ENCODE peak calls at places on chromosomes 13 and 19, in nine cellular contexts. G, H, K, D, L, O, T, V and Z are unnamed samples.
A peak's percentile ranks its signal among the peaks of the same experiment; 100 is the strongest.

GRCh38 chr19:35055715-35056179 is 14.2 kb downstream of the HPN start:
- DNase-seq in G (no peak), H (no peak), K (no peak), D (no peak), L (no peak), O (no peak), T (no peak), V (no peak), Z (no peak)

GRCh38 chr19:751501-752341 is 809 bp downstream of the MISP start:
- DNase-seq in G (peak; percentile 58), H (no peak), K (no peak), D (no peak), L (no peak), O (peak; percentile 87), T (peak; percentile 65), V (no peak), Z (no peak)

GRCh38 chr19:15194938-15195337 is 5.9 kb downstream of the NOTCH3 start:
- DNase-seq in G (no peak), H (no peak), K (no peak), D (no peak), L (no peak), O (peak; percentile 59), T (no peak), V (no peak), Z (no peak)

GRCh38 chr13:28530729-28531194 is 35.8 kb upstream of the FLT1 start:
- DNase-seq in G (no peak), H (no peak), K (no peak), D (no peak), L (no peak), O (no peak), T (no peak), V (no peak), Z (no peak)

GRCh38 chr13:67018775-67019174 is 211.4 kb downstream of the PCDH9 start:
- DNase-seq in G (no peak), H (no peak), K (no peak), D (no peak), L (no peak), O (no peak), T (no peak), V (no peak), Z (no peak)

GRCh38 chr19:44741258-44741731 is 7.2 kb upstream of the BCL3 start:
- DNase-seq in G (no peak), H (no peak), K (no peak), D (no peak), L (no peak), O (no peak), T (peak; percentile 61), V (no peak), Z (peak; percentile 63)

GRCh38 chr13:50593228-50593627 is 250.3 kb downstream of the DLEU7 start:
- DNase-seq in G (no peak), H (no peak), K (no peak), D (no peak), L (no peak), O (no peak), T (peak; percentile 13), V (no peak), Z (no peak)

GRCh38 chr13:94825507-94825906 is 113.2 kb upstream of the SOX21 start:
- DNase-seq in G (peak; percentile 33), H (no peak), K (no peak), D (no peak), L (no peak), O (no peak), T (no peak), V (peak; percentile 8), Z (no peak)

GRCh38 chr19:43774103-43774939 is 6.5 kb downstream of the KCNN4 start:
- DNase-seq in G (peak; percentile 80), H (no peak), K (no peak), D (no peak), L (no peak), O (peak; percentile 58), T (peak; percentile 58), V (no peak), Z (no peak)

GRCh38 chr19:15331419-15332310 is 674 bp downstream of the BRD4 start:
- DNase-seq in G (peak; percentile 59), H (peak; percentile 28), K (peak; percentile 46), D (peak; percentile 63), L (peak; percentile 47), O (no peak), T (peak; percentile 44), V (no peak), Z (peak; percentile 30)

GRCh38 chr19:54357381-54357780 is 7.3 kb downstream of the LAIR1 start:
- DNase-seq in G (no peak), H (no peak), K (no peak), D (no peak), L (no peak), O (no peak), T (no peak), V (no peak), Z (no peak)

GRCh38 chr13:64688893-64689677 is 2541.1 kb downstream of the PCDH9 start:
- DNase-seq in G (no peak), H (no peak), K (no peak), D (no peak), L (no peak), O (peak; percentile 81), T (no peak), V (no peak), Z (no peak)